ENCODE peak calls at places on chromosomes 11 and 22, in ten cellular contexts. N is pancreas; E is progenitor cell of endocrine pancreas; O is activated CD8-positive, alpha-beta memory T cell treated with anti-CD3 and anti-CD28 coated beads, Interleukin-2, amount 50 U/mL, for 48 hours; B is stimulated activated CD8-positive, alpha-beta memory T cell treated with anti-CD3 and anti-CD28 coated beads, Interleukin-4, amount 100 ng/mL, for 1 hour; Y is amniotic stem cell; K is activated T-helper 1 cell treated with Interleukin-2 at 50 U/mL for 16 hours; G is kidney tubule cell; R is KBM-7; H is activated CD4-positive, alpha-beta T cell treated with anti-CD3 and anti-CD28 coated beads, Interleukin-2, amount 50 U/mL, for 24 hours. Q is an unnamed sample.

GRCh38 chr22:24176040-24176439 is 5.2 kb upstream of the SUSD2 start:
- DNase-seq in N (peak), E (no peak), O (no peak), B (no peak), Y (no peak), K (no peak), G (no peak), R (no peak), H (no peak), Q (no peak)

GRCh38 chr11:36165638-36166389 is 123.4 kb downstream of the COMMD9 start:
- DNase-seq in N (no peak), E (no peak), O (no peak), B (no peak), Y (no peak), K (no peak), G (peak), R (no peak), H (no peak), Q (no peak)

GRCh38 chr11:33542921-33543320 is 157.7 kb downstream of the C11orf91 start:
- DNase-seq in N (no peak), E (peak), O (peak), B (no peak), Y (no peak), K (no peak), G (peak), R (peak), H (peak), Q (peak)

GRCh38 chr11:117807482-117808272 is 10.7 kb upstream of the DSCAML1 start:
- DNase-seq in N (no peak), E (peak), O (peak), B (peak), Y (no peak), K (no peak), G (peak), R (peak), H (peak), Q (peak)

GRCh38 chr11:121582296-121582695 is 129.5 kb upstream of the SORL1-AS1 start:
- DNase-seq in N (no peak), E (no peak), O (no peak), B (no peak), Y (no peak), K (no peak), G (no peak), R (peak), H (no peak), Q (peak)

GRCh38 chr22:47047321-47048122 is 285.1 kb downstream of the TBC1D22A start:
- DNase-seq in N (peak), E (no peak), O (no peak), B (no peak), Y (no peak), K (no peak), G (no peak), R (no peak), H (no peak), Q (no peak)

GRCh38 chr11:116946414-116946813 is 109.0 kb upstream of the APOA1 start:
- DNase-seq in N (no peak), E (no peak), O (no peak), B (no peak), Y (no peak), K (no peak), G (no peak), R (no peak), H (no peak), Q (no peak)

GRCh38 chr11:119754656-119755350 is 25.8 kb upstream of the NECTIN1 start:
- DNase-seq in N (no peak), E (no peak), O (no peak), B (no peak), Y (no peak), K (no peak), G (no peak), R (no peak), H (no peak), Q (no peak)

GRCh38 chr11:107397357-107397756 is 60.3 kb downstream of the CWF19L2 start:
- DNase-seq in N (peak), E (no peak), O (no peak), B (no peak), Y (no peak), K (no peak), G (peak), R (no peak), H (no peak), Q (no peak)

GRCh38 chr11:19524171-19524671 is 188.4 kb upstream of the NAV2 start:
- DNase-seq in N (peak), E (peak), O (no peak), B (no peak), Y (no peak), K (no peak), G (no peak), R (no peak), H (no peak), Q (no peak)

GRCh38 chr11:120324932-120325810 is at the start of gene TLCD5:
- DNase-seq in N (peak), E (peak), O (peak), B (no peak), Y (peak), K (peak), G (peak), R (no peak), H (no peak), Q (peak)

GRCh38 chr22:25475554-25476022 is 88.9 kb upstream of the GRK3 start:
- DNase-seq in N (no peak), E (no peak), O (no peak), B (no peak), Y (no peak), K (no peak), G (peak), R (peak), H (no peak), Q (peak)

GRCh38 chr22:27003301-27003700 is 345.9 kb downstream of the MIAT start:
- DNase-seq in N (no peak), E (no peak), O (no peak), B (no peak), Y (no peak), K (no peak), G (no peak), R (no peak), H (no peak), Q (no peak)

GRCh38 chr11:33699515-33700424 is 856 bp downstream of the C11orf91 start:
- DNase-seq in N (peak), E (no peak), O (no peak), B (no peak), Y (no peak), K (peak), G (no peak), R (no peak), H (no peak), Q (no peak)

GRCh38 chr11:93054881-93055280 is 85.4 kb downstream of the MTNR1B start:
- DNase-seq in N (no peak), E (no peak), O (no peak), B (no peak), Y (peak), K (no peak), G (peak), R (no peak), H (no peak), Q (no peak)

GRCh38 chr22:37920131-37920530 is 14.0 kb downstream of the MICALL1 start:
- DNase-seq in N (no peak), E (no peak), O (no peak), B (no peak), Y (no peak), K (no peak), G (no peak), R (peak), H (no peak), Q (no peak)

Q was measured in Kasumi-1.